ENCODE peak calls at places on chromosomes 12 and 14, in nine cellular contexts. One of them, this sample, is unnamed.

GRCh38 chr12:120222288-120222832 is 21.4 kb upstream of the RPLP0 start:
- DNase-seq in tibial artery: no peak
- DNase-seq in lower lobe of right lung: no peak
- DNase-seq in cardiac muscle cell: no peak
- DNase-seq in BJ: no peak
- DNase-seq in A549: no peak
- DNase-seq in left ventricle myocardium inferior: no peak
- DNase-seq in ovary: no peak
- DNase-seq in astrocyte: no peak
- DNase-seq in this sample: no peak

GRCh38 chr12:51889216-51890134 is 1.6 kb downstream of the ANKRD33 start:
- DNase-seq in tibial artery: no peak
- DNase-seq in lower lobe of right lung: no peak
- DNase-seq in cardiac muscle cell: no peak
- DNase-seq in BJ: no peak
- DNase-seq in A549: no peak
- DNase-seq in left ventricle myocardium inferior: no peak
- DNase-seq in ovary: no peak
- DNase-seq in astrocyte: no peak
- DNase-seq in this sample: no peak

GRCh38 chr12:111636209-111636928 is 37.3 kb upstream of the ATXN2 start:
- DNase-seq in tibial artery: peak
- DNase-seq in lower lobe of right lung: peak
- DNase-seq in cardiac muscle cell: peak
- DNase-seq in BJ: peak
- DNase-seq in A549: no peak
- DNase-seq in left ventricle myocardium inferior: peak
- DNase-seq in ovary: peak
- DNase-seq in astrocyte: peak
- DNase-seq in this sample: peak

GRCh38 chr12:6182279-6182898 is 17.8 kb upstream of the CD9 start:
- DNase-seq in tibial artery: peak
- DNase-seq in lower lobe of right lung: peak
- DNase-seq in cardiac muscle cell: peak
- DNase-seq in BJ: peak
- DNase-seq in A549: no peak
- DNase-seq in left ventricle myocardium inferior: peak
- DNase-seq in ovary: peak
- DNase-seq in astrocyte: peak
- DNase-seq in this sample: peak

GRCh38 chr14:94028450-94028826 is 2.3 kb downstream of the OTUB2 start:
- DNase-seq in tibial artery: no peak
- DNase-seq in lower lobe of right lung: no peak
- DNase-seq in cardiac muscle cell: no peak
- DNase-seq in BJ: no peak
- DNase-seq in A549: no peak
- DNase-seq in left ventricle myocardium inferior: no peak
- DNase-seq in ovary: no peak
- DNase-seq in astrocyte: peak
- DNase-seq in this sample: no peak

GRCh38 chr12:91272456-91273063 is 89.9 kb upstream of the DCN start:
- DNase-seq in tibial artery: peak
- DNase-seq in lower lobe of right lung: peak
- DNase-seq in cardiac muscle cell: peak
- DNase-seq in BJ: no peak
- DNase-seq in A549: no peak
- DNase-seq in left ventricle myocardium inferior: peak
- DNase-seq in ovary: peak
- DNase-seq in astrocyte: no peak
- DNase-seq in this sample: no peak

GRCh38 chr14:103052407-103052806 is 4.9 kb downstream of the CDC42BPB start:
- DNase-seq in tibial artery: peak
- DNase-seq in lower lobe of right lung: peak
- DNase-seq in cardiac muscle cell: no peak
- DNase-seq in BJ: no peak
- DNase-seq in A549: no peak
- DNase-seq in left ventricle myocardium inferior: no peak
- DNase-seq in ovary: no peak
- DNase-seq in astrocyte: no peak
- DNase-seq in this sample: no peak

GRCh38 chr12:120381752-120382419 is 12.9 kb upstream of the MSI1 start:
- DNase-seq in tibial artery: no peak
- DNase-seq in lower lobe of right lung: no peak
- DNase-seq in cardiac muscle cell: peak
- DNase-seq in BJ: no peak
- DNase-seq in A549: peak
- DNase-seq in left ventricle myocardium inferior: no peak
- DNase-seq in ovary: no peak
- DNase-seq in astrocyte: peak
- DNase-seq in this sample: no peak

GRCh38 chr12:386651-387050 is 2.5 kb downstream of the KDM5A start:
- DNase-seq in tibial artery: no peak
- DNase-seq in lower lobe of right lung: no peak
- DNase-seq in cardiac muscle cell: peak
- DNase-seq in BJ: no peak
- DNase-seq in A549: no peak
- DNase-seq in left ventricle myocardium inferior: no peak
- DNase-seq in ovary: no peak
- DNase-seq in astrocyte: peak
- DNase-seq in this sample: no peak
- TF ChIP-seq CTCF in tibial artery: no peak
- TF ChIP-seq CTCF in lower lobe of right lung: no peak
- TF ChIP-seq CTCF in cardiac muscle cell: no peak
- TF ChIP-seq CTCF in BJ: no peak
- TF ChIP-seq CTCF in A549: no peak
- TF ChIP-seq CTCF in left ventricle myocardium inferior: no peak
- TF ChIP-seq CTCF in ovary: no peak
- TF ChIP-seq CTCF in astrocyte: no peak
- TF ChIP-seq CTCF in this sample: no peak

DNA sequence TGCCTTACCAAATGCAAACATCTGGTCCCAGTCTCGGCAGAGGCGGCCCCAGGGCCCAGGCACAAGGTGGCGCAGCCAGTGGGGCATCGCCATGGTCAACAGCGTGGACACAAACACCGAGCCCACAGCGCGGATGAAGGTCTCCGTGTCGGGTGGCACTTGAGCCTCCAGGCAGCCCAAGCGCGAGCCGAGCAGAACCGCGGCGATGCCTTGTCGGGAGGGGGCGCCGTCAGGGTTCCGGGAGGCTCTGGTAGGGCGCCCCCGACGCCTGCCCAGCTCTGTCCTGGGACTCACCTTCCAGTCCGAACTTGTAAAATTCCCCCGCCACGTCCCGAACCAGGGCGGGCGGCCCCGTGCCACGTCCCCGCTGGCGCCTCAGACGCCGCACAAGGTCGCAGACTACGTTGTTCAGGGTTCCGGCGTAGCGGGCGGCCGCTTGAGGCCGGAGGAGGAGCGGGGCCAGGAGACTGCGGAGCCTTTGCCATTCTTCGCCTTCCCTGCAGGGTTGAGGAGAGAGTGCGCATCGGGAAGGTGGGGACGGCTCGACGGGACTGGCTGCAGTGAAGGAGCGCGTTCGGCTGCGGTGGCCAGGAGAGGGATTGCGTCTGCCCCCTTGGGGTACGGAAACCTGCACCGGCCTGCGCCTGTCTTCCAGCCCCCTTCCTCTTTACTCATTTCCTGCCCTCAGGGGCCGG is 1.7 kb downstream of the CYP27B1 start:
- DNase-seq in tibial artery: no peak
- DNase-seq in lower lobe of right lung: peak
- DNase-seq in cardiac muscle cell: peak
- DNase-seq in BJ: no peak
- DNase-seq in A549: peak
- DNase-seq in left ventricle myocardium inferior: peak
- DNase-seq in ovary: no peak
- DNase-seq in astrocyte: no peak
- DNase-seq in this sample: no peak
- H3K4me3 ChIP-seq in tibial artery: peak
- H3K4me3 ChIP-seq in lower lobe of right lung: peak
- H3K4me3 ChIP-seq in cardiac muscle cell: no peak
- H3K4me3 ChIP-seq in BJ: peak
- H3K4me3 ChIP-seq in A549: peak
- H3K4me3 ChIP-seq in left ventricle myocardium inferior: peak
- H3K4me3 ChIP-seq in ovary: peak
- H3K4me3 ChIP-seq in astrocyte: peak
- H3K4me3 ChIP-seq in this sample: peak

DNA sequence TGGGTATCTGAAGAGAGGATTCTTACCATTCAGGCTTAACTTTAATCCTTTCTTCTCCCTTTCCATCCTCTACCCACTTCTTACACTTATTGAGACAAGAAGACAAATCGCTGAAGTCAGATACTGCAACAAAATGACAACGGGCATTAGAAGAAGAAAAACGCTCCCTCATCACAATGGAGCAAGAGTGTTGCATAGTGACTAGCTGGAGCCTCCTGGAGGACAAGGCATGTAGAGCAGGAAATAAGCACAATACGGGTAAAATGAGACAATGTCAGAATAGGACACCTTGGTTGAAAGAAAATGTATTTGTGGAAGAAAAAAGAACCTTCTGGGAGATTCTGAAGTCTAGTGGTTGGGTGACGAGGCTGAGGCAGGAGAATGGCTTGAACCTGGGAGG is 501.0 kb downstream of the RERGL start:
- DNase-seq in tibial artery: no peak
- DNase-seq in lower lobe of right lung: no peak
- DNase-seq in cardiac muscle cell: no peak
- DNase-seq in BJ: no peak
- DNase-seq in A549: peak
- DNase-seq in left ventricle myocardium inferior: no peak
- DNase-seq in ovary: no peak
- DNase-seq in astrocyte: no peak
- DNase-seq in this sample: no peak
- TF ChIP-seq CTCF in tibial artery: no peak
- TF ChIP-seq CTCF in lower lobe of right lung: peak
- TF ChIP-seq CTCF in cardiac muscle cell: no peak
- TF ChIP-seq CTCF in BJ: no peak
- TF ChIP-seq CTCF in A549: peak
- TF ChIP-seq CTCF in left ventricle myocardium inferior: no peak
- TF ChIP-seq CTCF in ovary: no peak
- TF ChIP-seq CTCF in astrocyte: peak
- TF ChIP-seq CTCF in this sample: no peak

DNA sequence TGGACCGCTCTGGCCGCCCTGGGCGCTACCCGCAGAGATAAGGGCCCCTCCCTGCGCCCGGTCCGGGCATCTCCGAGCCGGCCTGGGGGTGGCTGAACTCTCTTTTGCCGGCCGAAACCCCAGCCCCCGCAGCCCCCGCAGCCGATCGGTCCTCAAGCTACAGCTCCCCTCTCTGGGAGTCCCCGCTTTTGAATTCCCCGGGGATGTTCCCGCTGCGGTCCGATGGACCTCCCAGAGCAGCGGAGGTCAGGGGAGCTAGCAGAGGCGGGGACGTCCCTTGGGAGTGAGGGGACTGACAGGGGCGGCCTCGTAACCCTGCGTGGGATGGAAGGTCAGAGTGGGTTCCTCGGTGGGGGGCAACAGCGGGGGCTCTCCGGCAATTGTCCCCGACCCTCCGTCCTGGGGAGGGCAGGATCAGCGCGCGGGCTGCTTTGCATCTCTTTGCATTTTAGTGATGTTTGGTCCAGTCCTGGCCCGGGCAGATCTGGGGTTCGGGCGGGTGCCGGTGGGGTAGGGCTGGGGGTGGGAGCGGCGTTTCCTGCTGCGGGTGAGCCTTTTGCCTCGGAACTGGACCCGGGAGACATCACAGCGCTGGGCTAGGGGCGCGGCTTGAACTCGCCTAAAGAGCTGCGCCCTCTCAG is at the start of gene CRIP1:
- DNase-seq in tibial artery: no peak
- DNase-seq in lower lobe of right lung: no peak
- DNase-seq in cardiac muscle cell: no peak
- DNase-seq in BJ: no peak
- DNase-seq in A549: no peak
- DNase-seq in left ventricle myocardium inferior: peak
- DNase-seq in ovary: no peak
- DNase-seq in astrocyte: no peak
- DNase-seq in this sample: no peak
- H3K4me3 ChIP-seq in tibial artery: peak
- H3K4me3 ChIP-seq in lower lobe of right lung: peak
- H3K4me3 ChIP-seq in cardiac muscle cell: peak
- H3K4me3 ChIP-seq in BJ: no peak
- H3K4me3 ChIP-seq in A549: peak
- H3K4me3 ChIP-seq in left ventricle myocardium inferior: peak
- H3K4me3 ChIP-seq in ovary: peak
- H3K4me3 ChIP-seq in astrocyte: no peak
- H3K4me3 ChIP-seq in this sample: no peak